ENCODE peak calls at places on chromosomes 4 and X, in eight cellular contexts. W, D, S, N, F, I, A and E are unnamed samples.

GRCh38 chr4:38302910-38303309 is 342.7 kb downstream of the PTTG2 start:
- ATAC-seq in W (no peak), D (no peak), S (no peak), N (no peak), F (no peak), I (no peak), A (no peak), E (no peak)

GRCh38 chrX:30317308-30317707 is 8.1 kb upstream of the NR0B1 start:
- ATAC-seq in W (no peak), D (no peak), S (no peak), N (no peak), F (no peak), I (no peak), A (no peak), E (no peak)

GRCh38 chr4:44679060-44679459 is 840 bp downstream of the GUF1 start:
- ATAC-seq in W (no peak), D (no peak), S (no peak), N (no peak), F (no peak), I (no peak), A (no peak), E (no peak)

GRCh38 chrX:70439016-70439415 is 5.6 kb upstream of the DLG3 start:
- ATAC-seq in W (peak), D (no peak), S (no peak), N (no peak), F (no peak), I (no peak), A (no peak), E (no peak)

GRCh38 chrX:153935326-153935851 is 552 bp upstream of the NAA10 start:
- ATAC-seq in W (no peak), D (no peak), S (peak), N (peak), F (peak), I (no peak), A (peak), E (no peak)

GRCh38 chr4:139942284-139942683 is 211.7 kb downstream of the MAML3 start:
- ATAC-seq in W (no peak), D (no peak), S (no peak), N (no peak), F (no peak), I (peak), A (peak), E (no peak)

GRCh38 chrX:54452920-54453319 is 12.7 kb downstream of the TSR2 start:
- ATAC-seq in W (no peak), D (no peak), S (no peak), N (no peak), F (peak), I (no peak), A (no peak), E (no peak)

GRCh38 chr4:149645790-149646189 is 169.9 kb downstream of the IQCM start:
- ATAC-seq in W (no peak), D (peak), S (no peak), N (no peak), F (no peak), I (no peak), A (peak), E (peak)

GRCh38 chr4:25320374-25321172 is 8.0 kb downstream of the ZCCHC4 start:
- ATAC-seq in W (peak), D (peak), S (peak), N (no peak), F (peak), I (no peak), A (no peak), E (no peak)

GRCh38 chrX:153880440-153880815 is 5.5 kb downstream of the L1CAM start:
- ATAC-seq in W (no peak), D (no peak), S (no peak), N (no peak), F (no peak), I (no peak), A (no peak), E (no peak)

GRCh38 chrX:46327229-46328081 is 217.8 kb downstream of the ZNF674 start:
- ATAC-seq in W (no peak), D (peak), S (peak), N (peak), F (peak), I (peak), A (peak), E (no peak)

GRCh38 chrX:39385022-39385421 is 583.8 kb downstream of the MID1IP1 start:
- ATAC-seq in W (no peak), D (no peak), S (no peak), N (no peak), F (no peak), I (no peak), A (no peak), E (no peak)

GRCh38 chr4:113639311-113639710 is 122.2 kb downstream of the CAMK2D start:
- ATAC-seq in W (no peak), D (peak), S (peak), N (no peak), F (no peak), I (peak), A (no peak), E (peak)

GRCh38 chr4:2771264-2771663 is 15.1 kb upstream of the TNIP2 start:
- ATAC-seq in W (no peak), D (no peak), S (no peak), N (no peak), F (no peak), I (no peak), A (no peak), E (no peak)

GRCh38 chrX:131424895-131425294 is 119.0 kb upstream of the OR13H1 start:
- ATAC-seq in W (no peak), D (no peak), S (no peak), N (no peak), F (no peak), I (no peak), A (no peak), E (no peak)

GRCh38 chrX:115564243-115564642 is 3.3 kb downstream of the PLS3 start:
- ATAC-seq in W (no peak), D (no peak), S (no peak), N (no peak), F (no peak), I (no peak), A (peak), E (no peak)

GRCh38 chr4:83504544-83504943 is 19.6 kb upstream of the ABRAXAS1 start:
- ATAC-seq in W (no peak), D (peak), S (peak), N (no peak), F (no peak), I (no peak), A (no peak), E (no peak)

GRCh38 chr4:180637616-180638015 is 1605.6 kb upstream of the TENM3 start:
- ATAC-seq in W (no peak), D (no peak), S (no peak), N (no peak), F (no peak), I (no peak), A (no peak), E (no peak)

GRCh38 chrX:118724775-118725174 is 2.6 kb upstream of the IL13RA1 start:
- ATAC-seq in W (no peak), D (no peak), S (no peak), N (no peak), F (no peak), I (no peak), A (no peak), E (peak)

GRCh38 chr4:153488006-153488718 is 22.0 kb downstream of the TMEM131L start:
- ATAC-seq in W (peak), D (peak), S (peak), N (peak), F (no peak), I (peak), A (peak), E (peak)

GRCh38 chr4:151418385-151418784 is 9.4 kb downstream of the FHIP1A start:
- ATAC-seq in W (no peak), D (peak), S (peak), N (no peak), F (peak), I (peak), A (no peak), E (no peak)

GRCh38 chr4:186840222-186840701 is 116.6 kb upstream of the FAT1 start:
- ATAC-seq in W (no peak), D (peak), S (peak), N (peak), F (peak), I (peak), A (no peak), E (no peak)

GRCh38 chr4:162959056-162959455 is 207.6 kb downstream of the NAF1 start:
- ATAC-seq in W (no peak), D (peak), S (no peak), N (no peak), F (peak), I (no peak), A (peak), E (peak)

GRCh38 chr4:156913234-156913633 is 58.4 kb downstream of the PDGFC start:
- ATAC-seq in W (no peak), D (no peak), S (no peak), N (no peak), F (no peak), I (no peak), A (peak), E (no peak)

GRCh38 chrX:131907488-131908314 is 115.4 kb upstream of the STK26 start:
- ATAC-seq in W (no peak), D (no peak), S (no peak), N (no peak), F (no peak), I (no peak), A (peak), E (no peak)

GRCh38 chr4:107402291-107402690 is 317.7 kb downstream of the PAPSS1 start:
- ATAC-seq in W (no peak), D (no peak), S (no peak), N (no peak), F (no peak), I (no peak), A (no peak), E (no peak)

GRCh38 chrX:54049801-54050200 is 5.5 kb upstream of the PHF8 start:
- ATAC-seq in W (no peak), D (no peak), S (no peak), N (no peak), F (no peak), I (no peak), A (peak), E (no peak)

GRCh38 chr4:67719953-67720617 is 19.1 kb upstream of the UBA6 start:
- ATAC-seq in W (no peak), D (no peak), S (no peak), N (no peak), F (no peak), I (no peak), A (no peak), E (no peak)

GRCh38 chr4:29927895-29928294 is 792.3 kb upstream of the PCDH7 start:
- ATAC-seq in W (no peak), D (no peak), S (no peak), N (no peak), F (no peak), I (no peak), A (no peak), E (no peak)

GRCh38 chr4:57051100-57051499 is 59.1 kb downstream of the IGFBP7 start:
- ATAC-seq in W (peak), D (peak), S (peak), N (peak), F (no peak), I (peak), A (peak), E (no peak)

GRCh38 chr4:188949608-188950007 is 810.4 kb downstream of the TRIML1 start:
- ATAC-seq in W (no peak), D (no peak), S (no peak), N (no peak), F (no peak), I (no peak), A (no peak), E (no peak)

GRCh38 chr4:130110760-130111159 is 1014.8 kb downstream of the C4orf33 start:
- ATAC-seq in W (no peak), D (no peak), S (no peak), N (no peak), F (no peak), I (no peak), A (no peak), E (no peak)

GRCh38 chrX:75154871-75155270 is 1.2 kb downstream of the ABCB7 start:
- ATAC-seq in W (no peak), D (no peak), S (no peak), N (no peak), F (no peak), I (no peak), A (no peak), E (no peak)

GRCh38 chr4:173490817-173491518 is 39.1 kb downstream of the HAND2 start:
- ATAC-seq in W (no peak), D (peak), S (peak), N (no peak), F (peak), I (peak), A (no peak), E (no peak)

GRCh38 chr4:24067781-24068193 is 177.9 kb upstream of the PPARGC1A start:
- ATAC-seq in W (no peak), D (no peak), S (no peak), N (no peak), F (peak), I (peak), A (no peak), E (no peak)

GRCh38 chrX:38774249-38774648 is 27.0 kb upstream of the MID1IP1 start:
- ATAC-seq in W (no peak), D (no peak), S (no peak), N (no peak), F (no peak), I (no peak), A (no peak), E (no peak)

GRCh38 chrX:66045894-66046293 is 6.0 kb upstream of the VSIG4 start:
- ATAC-seq in W (no peak), D (no peak), S (no peak), N (no peak), F (no peak), I (no peak), A (no peak), E (no peak)